ENCODE peak calls at places on chromosomes 6 and 20, in four cellular contexts. U, E, P and V are unnamed samples.

GRCh38 chr20:60034231-60035110 is 76.2 kb downstream of the CDH26 start:
- DNase-seq in U (no peak), E (no peak), P (peak; percentile 6), V (no peak)

GRCh38 chr6:70194421-70194820 is 108.5 kb downstream of the COL9A1 start:
- DNase-seq in U (no peak), E (no peak), P (no peak), V (no peak)

GRCh38 chr6:161057103-161058091 is 65.8 kb downstream of the MAP3K4 start:
- DNase-seq in U (no peak), E (no peak), P (no peak), V (no peak)

GRCh38 chr20:48673485-48673884 is 154.3 kb downstream of the PREX1 start:
- DNase-seq in U (no peak), E (no peak), P (no peak), V (no peak)

GRCh38 chr20:45044084-45044573 is 56.8 kb downstream of the KCNS1 start:
- DNase-seq in U (peak; percentile 82), E (peak; percentile 30), P (peak; percentile 44), V (peak; percentile 25)

GRCh38 chr6:132511159-132511835 is 1.6 kb downstream of the STX7 start:
- DNase-seq in U (peak; percentile 38), E (peak; percentile 62), P (no peak), V (no peak)

GRCh38 chr6:103675807-103676406 is 1183.8 kb downstream of the HACE1 start:
- DNase-seq in U (peak; percentile 21), E (no peak), P (no peak), V (no peak)

GRCh38 chr20:41848180-41848579 is 230.0 kb upstream of the CHD6 start:
- DNase-seq in U (no peak), E (no peak), P (no peak), V (no peak)

GRCh38 chr6:157459327-157459726 is 78.3 kb downstream of the ZDHHC14 start:
- DNase-seq in U (no peak), E (no peak), P (no peak), V (no peak)

GRCh38 chr20:22338140-22338708 is 246.1 kb downstream of the FOXA2 start:
- DNase-seq in U (no peak), E (no peak), P (no peak), V (no peak)

GRCh38 chr20:53713328-53714056 is 119.9 kb upstream of the ZNF217 start:
- DNase-seq in U (no peak), E (no peak), P (no peak), V (no peak)

GRCh38 chr6:7959453-7959852 is 48.9 kb upstream of the TXNDC5 start:
- DNase-seq in U (peak; percentile 54), E (no peak), P (no peak), V (no peak)

GRCh38 chr6:37804676-37805075 is 14.9 kb upstream of the ZFAND3 start:
- DNase-seq in U (no peak), E (no peak), P (no peak), V (no peak)
- H3K4me3 ChIP-seq in U (no peak overlapping the region), E (no peak overlapping the region), P (no peak overlapping the region), V (no peak overlapping the region)

GRCh38 chr6:11085758-11086435 is 7.7 kb upstream of the SMIM13 start:
- DNase-seq in U (no peak), E (no peak), P (no peak), V (no peak)

GRCh38 chr6:11078266-11078665 is 15.4 kb upstream of the SMIM13 start:
- DNase-seq in U (no peak), E (no peak), P (no peak), V (no peak)

GRCh38 chr6:11080296-11080695 is 13.3 kb upstream of the SMIM13 start:
- DNase-seq in U (no peak), E (no peak), P (no peak), V (no peak)

GRCh38 chr6:11083956-11084355 is 9.7 kb upstream of the SMIM13 start:
- DNase-seq in U (no peak), E (no peak), P (no peak), V (no peak)

GRCh38 chr6:11083491-11083890 is 10.1 kb upstream of the SMIM13 start:
- DNase-seq in U (no peak), E (no peak), P (no peak), V (no peak)
- H3K4me3 ChIP-seq in U (no peak overlapping the region), E (no peak overlapping the region), P (no peak overlapping the region), V (no peak overlapping the region)

DNA sequence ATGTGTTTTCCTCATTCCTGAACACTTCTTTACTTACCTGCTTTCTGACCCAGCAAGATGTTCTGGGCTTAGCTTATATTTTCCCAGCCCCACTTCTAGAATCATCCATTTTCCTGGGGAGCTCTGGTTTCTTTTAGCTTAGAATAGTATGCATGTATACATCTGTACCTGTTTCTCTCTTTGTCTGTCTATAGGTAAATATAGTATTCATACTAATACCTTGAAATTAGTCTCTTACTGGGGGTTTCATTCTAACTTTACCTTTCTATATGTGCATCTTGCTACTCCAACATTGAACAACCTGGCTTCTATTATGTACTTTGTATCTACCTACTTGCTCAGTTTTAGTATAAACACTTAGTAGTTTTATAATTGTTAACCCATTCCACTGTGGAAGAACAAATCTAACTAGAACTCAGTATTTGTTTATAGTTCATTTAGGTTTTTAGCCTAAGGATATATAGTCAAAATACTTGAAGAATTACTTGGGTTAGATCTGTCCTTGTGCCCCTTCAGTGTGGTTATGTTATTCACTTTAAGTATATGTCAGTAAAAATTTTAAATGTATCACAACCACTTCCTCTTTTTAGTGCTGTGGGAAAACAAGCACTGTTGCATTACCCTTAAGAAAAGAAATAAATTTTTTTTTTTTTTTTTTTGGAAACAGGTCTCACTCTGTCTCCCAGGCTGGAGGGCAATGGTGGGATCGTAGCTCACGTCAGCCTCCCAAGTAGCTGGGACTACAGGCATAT is 54.0 kb downstream of the ASXL1 start:
- DNase-seq in U (no peak), E (no peak), P (no peak), V (no peak)
- H3K4me3 ChIP-seq in U (no peak overlapping the region), E (no peak overlapping the region), P (no peak overlapping the region), V (no peak overlapping the region)

DNA sequence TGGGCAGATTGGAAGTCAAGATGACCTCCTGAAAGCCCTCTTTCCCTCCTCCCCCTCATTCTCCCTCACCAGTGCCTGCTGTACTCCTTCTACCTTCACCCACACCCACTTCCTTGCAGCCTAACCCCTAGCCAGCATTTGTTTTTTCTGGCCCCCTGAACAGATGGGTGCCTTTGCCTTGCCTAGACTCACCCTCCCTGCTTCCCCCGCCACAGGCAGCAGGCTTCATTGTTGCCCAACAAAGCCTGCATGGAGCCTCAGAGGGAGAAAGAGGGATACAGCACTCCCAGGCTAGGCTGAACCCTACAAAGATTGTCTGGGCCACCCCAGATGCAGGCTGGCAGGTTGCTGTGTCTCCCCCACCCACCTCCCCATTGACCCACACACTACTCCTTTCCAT is 2.7 kb downstream of the MOCS1 start:
- DNase-seq in U (no peak), E (no peak), P (no peak), V (no peak)
- H3K4me3 ChIP-seq in U (no peak overlapping the region), E (no peak overlapping the region), P (no peak overlapping the region), V (no peak overlapping the region)

GRCh38 chr6:2840794-2841061 is 935 bp downstream of the SERPINB1 start:
- DNase-seq in U (no peak), E (no peak), P (no peak), V (no peak)

GRCh38 chr6:2841264-2842138 is at the start of gene SERPINB1:
- DNase-seq in U (peak; percentile 88), E (peak; percentile 68), P (peak; percentile 83), V (peak; percentile 93)

GRCh38 chr6:2843138-2843740 is 1.6 kb upstream of the SERPINB1 start:
- DNase-seq in U (no peak), E (no peak), P (no peak), V (no peak)

GRCh38 chr6:2839982-2840793 is 1.5 kb downstream of the SERPINB1 start:
- DNase-seq in U (no peak), E (no peak), P (no peak), V (no peak)

GRCh38 chr6:2842139-2842552 is 483 bp upstream of the SERPINB1 start:
- DNase-seq in U (no peak), E (no peak), P (no peak), V (no peak)
- H3K4me3 ChIP-seq in U (no peak overlapping the region), E (peak overlapping the region; percentile 66), P (peak overlapping the region; percentile 77), V (peak overlapping the region; percentile 61)

DNA sequence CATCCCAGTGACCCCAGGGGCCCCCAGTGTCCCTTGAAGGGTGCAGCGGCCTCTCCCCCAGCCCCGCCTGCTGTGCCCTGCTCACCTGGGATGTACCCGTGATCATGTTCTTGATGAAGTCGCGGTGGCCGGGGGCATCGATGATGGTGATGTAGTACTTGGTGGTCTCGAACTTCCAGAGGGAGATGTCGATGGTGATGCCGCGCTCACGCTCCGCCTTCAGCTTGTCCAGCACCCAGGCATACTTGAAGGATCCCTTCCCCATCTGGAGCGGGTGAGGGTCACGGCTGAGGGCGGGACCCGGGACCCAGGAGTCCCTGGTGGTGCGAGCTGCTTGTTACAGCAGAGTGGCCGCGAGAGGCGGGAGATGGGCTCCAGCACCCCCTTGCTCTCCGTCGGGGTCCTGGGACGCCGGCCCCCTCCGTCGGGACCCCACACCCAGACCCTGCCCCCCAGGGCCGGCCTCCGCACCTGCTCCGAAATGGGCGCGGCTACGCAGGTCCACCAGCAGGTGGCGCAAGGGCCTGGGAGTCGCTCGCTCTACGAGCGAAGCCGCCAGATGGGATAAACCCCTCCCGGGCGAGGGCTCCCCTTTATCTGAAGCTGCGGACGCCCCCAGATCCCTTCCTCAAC is 3.0 kb downstream of the EEF1A2 start:
- DNase-seq in U (peak; percentile 44), E (peak; percentile 65), P (peak; percentile 67), V (peak; percentile 85)
- H3K4me3 ChIP-seq in U (no peak overlapping the region), E (peak overlapping the region; percentile 14), P (no peak overlapping the region), V (peak overlapping the region; percentile 39)